ENCODE peak calls at places on chromosomes 16 and 17, in ten cellular contexts. One of them, this sample, is unnamed.

GRCh38 chr16:68592466-68593337 is 52.4 kb upstream of the CDH3 start:
- DNase-seq in neuronal stem cell: no peak
- DNase-seq in HepG2: peak; percentile 21
- DNase-seq in psoas muscle: no peak
- DNase-seq in SW 1271: no peak
- DNase-seq in nephron progenitor cell: no peak
- DNase-seq in fibroblast of lung: no peak
- DNase-seq in NCI-H1105: no peak
- DNase-seq in RPMI7951: peak; percentile 18
- DNase-seq in HT-29: peak; percentile 39
- DNase-seq in this sample: no peak

GRCh38 chr16:50644730-50645129 is 36.4 kb downstream of the SNX20 start:
- DNase-seq in nephron progenitor cell: no peak
- DNase-seq in HT-29: no peak
- DNase-seq in RPMI7951: peak; percentile 59
- DNase-seq in HepG2: no peak
- DNase-seq in psoas muscle: no peak
- DNase-seq in neuronal stem cell: no peak
- DNase-seq in NCI-H1105: no peak
- DNase-seq in SW 1271: no peak
- DNase-seq in fibroblast of lung: peak; percentile 36
- DNase-seq in this sample: no peak

GRCh38 chr17:18059283-18059682 is 20.1 kb downstream of the GID4 start:
- DNase-seq in SW 1271: no peak
- DNase-seq in nephron progenitor cell: no peak
- DNase-seq in NCI-H1105: no peak
- DNase-seq in neuronal stem cell: no peak
- DNase-seq in psoas muscle: no peak
- DNase-seq in HepG2: no peak
- DNase-seq in fibroblast of lung: no peak
- DNase-seq in RPMI7951: no peak
- DNase-seq in HT-29: no peak
- DNase-seq in this sample: no peak

GRCh38 chr17:73510981-73511442 is 133.2 kb downstream of the SDK2 start:
- DNase-seq in psoas muscle: no peak
- DNase-seq in SW 1271: no peak
- DNase-seq in fibroblast of lung: no peak
- DNase-seq in nephron progenitor cell: no peak
- DNase-seq in HepG2: no peak
- DNase-seq in RPMI7951: peak; percentile 3
- DNase-seq in NCI-H1105: no peak
- DNase-seq in neuronal stem cell: no peak
- DNase-seq in HT-29: no peak
- DNase-seq in this sample: no peak

GRCh38 chr16:85612191-85612800 is 826 bp upstream of the GSE1 start:
- DNase-seq in RPMI7951: peak; percentile 91
- DNase-seq in fibroblast of lung: peak; percentile 95
- DNase-seq in SW 1271: peak; percentile 81
- DNase-seq in psoas muscle: peak; percentile 88
- DNase-seq in HT-29: peak; percentile 93
- DNase-seq in NCI-H1105: peak; percentile 36
- DNase-seq in nephron progenitor cell: peak; percentile 55
- DNase-seq in HepG2: peak; percentile 91
- DNase-seq in neuronal stem cell: peak; percentile 31
- DNase-seq in this sample: no peak

GRCh38 chr17:38735161-38735997 is 5.2 kb downstream of the CISD3 start:
- DNase-seq in fibroblast of lung: no peak
- DNase-seq in psoas muscle: peak; percentile 74
- DNase-seq in nephron progenitor cell: peak; percentile 88
- DNase-seq in neuronal stem cell: no peak
- DNase-seq in SW 1271: no peak
- DNase-seq in HepG2: peak; percentile 33
- DNase-seq in NCI-H1105: peak; percentile 9
- DNase-seq in HT-29: peak; percentile 68
- DNase-seq in RPMI7951: no peak
- DNase-seq in this sample: no peak

GRCh38 chr16:89013111-89013510 is 36.1 kb upstream of the CBFA2T3 start:
- DNase-seq in NCI-H1105: no peak
- DNase-seq in HT-29: no peak
- DNase-seq in fibroblast of lung: no peak
- DNase-seq in SW 1271: no peak
- DNase-seq in neuronal stem cell: no peak
- DNase-seq in HepG2: no peak
- DNase-seq in psoas muscle: no peak
- DNase-seq in nephron progenitor cell: no peak
- DNase-seq in RPMI7951: no peak
- DNase-seq in this sample: no peak

GRCh38 chr17:31052187-31052889 is 42.4 kb upstream of the NF1 start:
- DNase-seq in psoas muscle: peak; percentile 71
- DNase-seq in HepG2: peak; percentile 35
- DNase-seq in NCI-H1105: no peak
- DNase-seq in RPMI7951: peak; percentile 98
- DNase-seq in fibroblast of lung: peak; percentile 99
- DNase-seq in SW 1271: no peak
- DNase-seq in neuronal stem cell: no peak
- DNase-seq in nephron progenitor cell: no peak
- DNase-seq in HT-29: no peak
- DNase-seq in this sample: no peak

GRCh38 chr17:43695968-43696865 is 34.5 kb upstream of the MEOX1 start:
- DNase-seq in RPMI7951: peak; percentile 45
- DNase-seq in nephron progenitor cell: no peak
- DNase-seq in HepG2: no peak
- DNase-seq in psoas muscle: no peak
- DNase-seq in NCI-H1105: no peak
- DNase-seq in fibroblast of lung: peak; percentile 49
- DNase-seq in SW 1271: no peak
- DNase-seq in HT-29: no peak
- DNase-seq in neuronal stem cell: no peak
- DNase-seq in this sample: no peak

GRCh38 chr17:36182176-36183000 is 6.0 kb upstream of the TBC1D3B start:
- DNase-seq in SW 1271: no peak
- DNase-seq in NCI-H1105: no peak
- DNase-seq in psoas muscle: peak; percentile 16
- DNase-seq in HT-29: no peak
- DNase-seq in neuronal stem cell: no peak
- DNase-seq in HepG2: no peak
- DNase-seq in RPMI7951: no peak
- DNase-seq in nephron progenitor cell: no peak
- DNase-seq in fibroblast of lung: peak; percentile 16
- DNase-seq in this sample: no peak

GRCh38 chr17:9937901-9938300 is 32.8 kb upstream of the RCVRN start:
- DNase-seq in fibroblast of lung: no peak
- DNase-seq in RPMI7951: no peak
- DNase-seq in neuronal stem cell: no peak
- DNase-seq in nephron progenitor cell: no peak
- DNase-seq in HT-29: no peak
- DNase-seq in SW 1271: no peak
- DNase-seq in psoas muscle: no peak
- DNase-seq in HepG2: no peak
- DNase-seq in NCI-H1105: no peak
- DNase-seq in this sample: no peak

GRCh38 chr17:13428611-13429042 is 173.1 kb downstream of the HS3ST3A1 start:
- DNase-seq in HT-29: no peak
- DNase-seq in SW 1271: no peak
- DNase-seq in RPMI7951: peak; percentile 52
- DNase-seq in fibroblast of lung: peak; percentile 49
- DNase-seq in NCI-H1105: no peak
- DNase-seq in neuronal stem cell: no peak
- DNase-seq in HepG2: no peak
- DNase-seq in psoas muscle: no peak
- DNase-seq in nephron progenitor cell: no peak
- DNase-seq in this sample: no peak

GRCh38 chr17:79026345-79027273 is 2.6 kb downstream of the C1QTNF1 start:
- DNase-seq in RPMI7951: peak; percentile 91
- DNase-seq in HepG2: peak; percentile 99
- DNase-seq in nephron progenitor cell: no peak
- DNase-seq in HT-29: peak; percentile 79
- DNase-seq in fibroblast of lung: peak; percentile 54
- DNase-seq in SW 1271: no peak
- DNase-seq in neuronal stem cell: no peak
- DNase-seq in NCI-H1105: no peak
- DNase-seq in psoas muscle: peak; percentile 46
- DNase-seq in this sample: no peak

GRCh38 chr17:73855933-73856332 is 211.7 kb upstream of the SDK2 start:
- DNase-seq in fibroblast of lung: peak; percentile 24
- DNase-seq in HepG2: no peak
- DNase-seq in NCI-H1105: no peak
- DNase-seq in RPMI7951: peak; percentile 48
- DNase-seq in SW 1271: no peak
- DNase-seq in nephron progenitor cell: no peak
- DNase-seq in HT-29: no peak
- DNase-seq in psoas muscle: no peak
- DNase-seq in neuronal stem cell: no peak
- DNase-seq in this sample: no peak

GRCh38 chr17:7208754-7209460 is 10.7 kb downstream of the DLG4 start:
- DNase-seq in RPMI7951: no peak
- DNase-seq in neuronal stem cell: no peak
- DNase-seq in NCI-H1105: no peak
- DNase-seq in fibroblast of lung: no peak
- DNase-seq in SW 1271: no peak
- DNase-seq in nephron progenitor cell: no peak
- DNase-seq in HT-29: no peak
- DNase-seq in psoas muscle: no peak
- DNase-seq in HepG2: no peak
- DNase-seq in this sample: no peak

GRCh38 chr17:41968676-41969075 is 2.1 kb downstream of the CNP start:
- DNase-seq in NCI-H1105: no peak
- DNase-seq in SW 1271: no peak
- DNase-seq in nephron progenitor cell: no peak
- DNase-seq in HT-29: no peak
- DNase-seq in psoas muscle: no peak
- DNase-seq in fibroblast of lung: no peak
- DNase-seq in neuronal stem cell: no peak
- DNase-seq in RPMI7951: no peak
- DNase-seq in HepG2: no peak
- DNase-seq in this sample: no peak

GRCh38 chr17:79803997-79804855 is 7.3 kb upstream of the CBX8 start:
- DNase-seq in NCI-H1105: no peak
- DNase-seq in SW 1271: no peak
- DNase-seq in HT-29: no peak
- DNase-seq in RPMI7951: peak; percentile 47
- DNase-seq in neuronal stem cell: no peak
- DNase-seq in psoas muscle: no peak
- DNase-seq in nephron progenitor cell: peak; percentile 63
- DNase-seq in fibroblast of lung: no peak
- DNase-seq in HepG2: no peak
- DNase-seq in this sample: no peak

GRCh38 chr16:75081179-75081859 is 35.3 kb downstream of the LDHD start:
- DNase-seq in neuronal stem cell: no peak
- DNase-seq in HT-29: no peak
- DNase-seq in RPMI7951: no peak
- DNase-seq in HepG2: no peak
- DNase-seq in nephron progenitor cell: no peak
- DNase-seq in psoas muscle: no peak
- DNase-seq in fibroblast of lung: no peak
- DNase-seq in NCI-H1105: no peak
- DNase-seq in SW 1271: no peak
- DNase-seq in this sample: no peak

GRCh38 chr17:78888911-78889496 is 14.0 kb downstream of the CEP295NL start:
- DNase-seq in SW 1271: no peak
- DNase-seq in HepG2: no peak
- DNase-seq in psoas muscle: no peak
- DNase-seq in RPMI7951: no peak
- DNase-seq in HT-29: no peak
- DNase-seq in fibroblast of lung: no peak
- DNase-seq in neuronal stem cell: no peak
- DNase-seq in nephron progenitor cell: no peak
- DNase-seq in NCI-H1105: no peak
- DNase-seq in this sample: no peak

GRCh38 chr16:86777098-86777946 is 199.0 kb downstream of the FOXL1 start:
- DNase-seq in HT-29: no peak
- DNase-seq in nephron progenitor cell: no peak
- DNase-seq in SW 1271: no peak
- DNase-seq in NCI-H1105: no peak
- DNase-seq in neuronal stem cell: no peak
- DNase-seq in RPMI7951: no peak
- DNase-seq in fibroblast of lung: no peak
- DNase-seq in HepG2: no peak
- DNase-seq in psoas muscle: no peak
- DNase-seq in this sample: no peak

GRCh38 chr16:90019543-90020259 is 445 bp upstream of the DBNDD1 start:
- DNase-seq in psoas muscle: peak; percentile 45
- DNase-seq in RPMI7951: peak; percentile 46
- DNase-seq in HepG2: peak; percentile 67
- DNase-seq in neuronal stem cell: peak; percentile 62
- DNase-seq in SW 1271: no peak
- DNase-seq in NCI-H1105: peak; percentile 58
- DNase-seq in fibroblast of lung: peak; percentile 86
- DNase-seq in nephron progenitor cell: peak; percentile 80
- DNase-seq in HT-29: peak; percentile 30
- DNase-seq in this sample: no peak